ENCODE peak calls at places on chromosomes 7 and 10, in six cellular contexts. A is HCT116, S is GM12865, O is mucosa of descending colon, V is esophagus muscularis mucosa, Q is coronary artery. T is an unnamed sample.

GRCh38 chr7:21791046-21791445 is 154.7 kb downstream of the CDCA7L start:
- DNase-seq in A (no peak), S (no peak), O (no peak), V (no peak), Q (no peak), T (no peak)

GRCh38 chr7:22351329-22351692 is 5.6 kb downstream of the RAPGEF5 start:
- DNase-seq in A (no peak), S (peak), O (no peak), V (no peak), Q (no peak), T (no peak)

GRCh38 chr10:131662851-131663250 is 238.0 kb upstream of the PPP2R2D start:
- DNase-seq in A (no peak), S (no peak), O (no peak), V (no peak), Q (no peak), T (no peak)

GRCh38 chr10:24433705-24434104 is 224.8 kb downstream of the KIAA1217 start:
- DNase-seq in A (no peak), S (no peak), O (no peak), V (no peak), Q (no peak), T (no peak)

GRCh38 chr7:116195451-116195850 is 14.9 kb upstream of the TES start:
- DNase-seq in A (no peak), S (no peak), O (no peak), V (no peak), Q (no peak), T (no peak)

GRCh38 chr7:142906643-142907042 is 21.1 kb upstream of the TRPV6 start:
- DNase-seq in A (no peak), S (no peak), O (no peak), V (no peak), Q (peak), T (no peak)

GRCh38 chr10:128130051-128130450 is 3.8 kb upstream of the MKI67 start:
- DNase-seq in A (peak), S (no peak), O (no peak), V (no peak), Q (no peak), T (peak)

GRCh38 chr7:135493362-135493761 is 16.5 kb downstream of the CNOT4 start:
- DNase-seq in A (no peak), S (no peak), O (no peak), V (no peak), Q (no peak), T (no peak)

GRCh38 chr10:93062499-93063216 is 2.1 kb downstream of the CYP26C1 start:
- DNase-seq in A (no peak), S (peak), O (peak), V (no peak), Q (no peak), T (no peak)
- TF ChIP-seq CTCF in A (no peak), S (peak), O (peak), V (peak), Q (peak), T (peak)

DNA sequence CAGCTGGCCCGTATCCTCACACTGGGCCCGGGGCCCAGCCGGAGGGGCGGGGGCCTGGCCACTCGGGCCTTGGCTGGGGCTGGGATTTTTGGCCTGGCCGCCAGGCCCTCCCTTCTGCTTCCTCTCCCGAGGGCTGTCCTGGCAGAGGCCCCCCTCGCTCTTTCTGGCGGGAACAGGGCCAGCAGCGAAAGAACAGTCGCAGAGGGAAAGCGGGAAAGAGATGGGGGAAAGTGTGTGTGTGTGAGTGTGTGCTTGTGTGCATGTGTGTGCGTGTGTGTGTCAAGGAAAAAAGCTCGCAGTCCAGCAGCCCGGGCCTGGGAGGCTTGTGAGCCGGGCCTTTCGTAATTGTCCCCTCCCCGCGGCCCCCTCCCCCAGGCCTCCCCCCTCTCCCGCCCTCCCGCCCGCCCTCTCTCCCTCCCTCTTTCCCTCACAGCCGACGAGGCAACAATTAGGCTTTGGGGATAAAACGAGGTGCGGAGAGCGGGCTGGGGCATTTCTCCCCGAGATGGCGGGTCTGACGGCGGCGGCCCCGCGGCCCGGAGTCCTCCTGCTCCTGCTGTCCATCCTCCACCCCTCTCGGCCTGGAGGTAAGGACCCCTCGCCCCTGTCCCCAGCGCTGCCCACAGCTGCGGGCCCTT is at the start of gene ELN:
- DNase-seq in A (no peak), S (no peak), O (peak), V (peak), Q (peak), T (no peak)
- H3K4me3 ChIP-seq in A (no peak), S (no peak), O (no peak), V (peak), Q (peak), T (peak)

DNA sequence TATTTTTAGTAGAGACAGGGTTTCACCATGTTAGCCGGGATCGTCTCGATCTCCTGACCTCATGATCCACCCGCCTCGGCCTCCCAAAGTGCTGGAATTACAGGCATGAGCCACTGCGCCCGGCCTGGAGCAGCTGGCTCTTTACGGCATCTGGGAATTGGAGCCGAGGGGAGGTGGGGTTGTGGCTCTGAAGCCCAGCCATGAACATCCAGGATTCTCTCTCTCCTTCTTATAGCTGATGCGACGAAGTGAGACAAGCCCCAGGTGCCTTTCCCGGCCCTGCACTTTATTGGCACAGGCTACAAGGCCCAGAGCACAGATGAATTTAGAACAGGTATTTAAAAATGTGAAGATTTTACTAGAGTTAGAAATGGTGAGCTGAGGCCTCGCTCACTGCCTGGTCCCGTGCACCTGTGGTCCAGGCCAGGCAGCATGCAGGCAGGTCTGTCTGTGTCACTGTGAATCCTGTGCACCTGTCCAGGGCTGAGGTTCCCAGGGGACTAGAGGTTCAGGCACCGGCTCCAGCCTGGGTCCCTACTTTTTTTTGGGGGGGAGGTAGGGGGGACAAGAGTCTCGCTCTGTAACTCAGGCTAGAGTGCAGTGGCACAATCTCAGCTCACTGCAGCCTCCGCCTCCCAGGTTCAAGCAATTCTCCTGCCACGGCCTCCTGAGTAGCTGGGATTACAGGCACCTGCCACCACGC is 379.7 kb upstream of the FOXK1 start:
- DNase-seq in A (no peak), S (no peak), O (no peak), V (no peak), Q (no peak), T (no peak)
- TF ChIP-seq CTCF in A (no peak), S (no peak), O (no peak), V (no peak), Q (no peak), T (no peak)

GRCh38 chr10:3781458-3782098 is 3.4 kb downstream of the KLF6 start:
- DNase-seq in A (no peak), S (peak), O (peak), V (no peak), Q (peak), T (no peak)
- H3K4me3 ChIP-seq in A (no peak), S (peak), O (peak), V (peak), Q (peak), T (peak)

DNA sequence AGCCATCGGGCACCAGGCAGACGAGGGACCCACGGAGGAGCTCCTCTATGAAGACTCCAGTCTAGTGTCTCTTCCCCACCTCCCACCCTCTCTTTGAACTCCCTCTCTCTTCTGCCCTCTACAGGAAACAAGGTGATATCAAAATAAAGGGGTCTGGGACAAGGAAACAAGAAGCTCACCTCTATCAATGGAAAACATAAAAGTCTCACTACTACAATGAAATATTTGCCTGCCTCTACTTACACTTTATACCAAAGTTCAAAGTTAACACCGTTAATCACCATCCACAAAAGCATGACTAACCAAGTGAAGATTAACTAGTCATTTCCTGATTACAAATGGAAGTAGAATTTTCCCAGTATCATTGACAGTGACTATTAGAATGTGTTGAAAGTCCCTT is 82.2 kb downstream of the PARD3 start:
- DNase-seq in A (peak), S (peak), O (no peak), V (no peak), Q (no peak), T (no peak)
- TF ChIP-seq CTCF in A (peak), S (peak), O (no peak), V (no peak), Q (no peak), T (peak)

GRCh38 chr10:133274751-133275682 is 1.7 kb downstream of the ADAM8 start:
- DNase-seq in A (no peak), S (peak), O (peak), V (no peak), Q (no peak), T (no peak)
- H3K4me3 ChIP-seq in A (no peak), S (peak), O (no peak), V (no peak), Q (no peak), T (no peak)

GRCh38 chr10:78640981-78641646 is 427.7 kb upstream of the ZMIZ1 start:
- DNase-seq in A (no peak), S (no peak), O (no peak), V (no peak), Q (no peak), T (no peak)
- TF ChIP-seq CTCF in A (no peak), S (no peak), O (no peak), V (no peak), Q (no peak), T (no peak)

DNA sequence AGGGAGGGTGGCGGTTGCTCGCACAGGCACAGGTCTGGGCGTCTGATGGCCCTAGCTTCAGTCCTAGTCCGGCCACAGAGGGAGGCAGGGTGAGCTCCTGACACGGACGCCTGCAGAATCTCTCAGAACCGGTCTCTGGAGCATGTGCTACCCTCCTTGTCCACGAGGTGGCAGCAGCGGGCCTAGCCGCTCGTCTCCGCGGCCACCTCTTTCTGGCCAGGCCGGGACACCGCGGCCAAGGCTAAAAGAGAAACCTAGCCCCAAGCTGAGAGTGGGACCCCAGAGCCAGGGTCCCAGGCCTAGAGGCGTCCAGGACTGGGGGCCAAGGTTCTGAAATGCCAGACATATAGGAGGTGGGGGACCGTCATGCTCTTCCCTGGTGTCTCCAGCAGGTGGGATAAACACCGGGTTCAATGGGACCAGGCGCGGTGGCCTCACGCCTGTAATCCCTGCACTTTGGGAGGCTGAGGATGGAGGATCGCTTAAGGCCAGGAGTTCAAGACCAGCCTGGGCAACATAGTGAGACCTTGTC is 3.2 kb upstream of the LAT2 start:
- DNase-seq in A (peak), S (peak), O (peak), V (peak), Q (peak), T (no peak)
- H3K4me3 ChIP-seq in A (peak), S (no peak), O (no peak), V (peak), Q (peak), T (peak)

T was measured in AG09309.